ENCODE peak calls at places on chromosomes 2 and 18, in seven cellular contexts. G is prostate gland, O is left lung, X is PC-3, E is tibial artery, T is H9, J is kidney. I is an unnamed sample.

GRCh38 chr2:39920318-39920775 is 141.3 kb upstream of the THUMPD2 start:
- DNase-seq in G (no peak), O (no peak), X (no peak), E (no peak), T (peak; percentile 42), J (no peak), I (no peak)

GRCh38 chr2:41791523-41791922 is 256.3 kb upstream of the PKDCC start:
- DNase-seq in G (no peak), O (peak; percentile 43), X (peak; percentile 48), E (no peak), T (no peak), J (no peak), I (no peak)

GRCh38 chr2:129741165-129741564 is 238.3 kb upstream of the RAB6C start:
- DNase-seq in G (no peak), O (no peak), X (no peak), E (no peak), T (no peak), J (no peak), I (no peak)

GRCh38 chr2:71672011-71672639 is 218.8 kb downstream of the DYSF start:
- DNase-seq in G (peak; percentile 2), O (no peak), X (no peak), E (no peak), T (peak; percentile 69), J (peak; percentile 49), I (no peak)

GRCh38 chr2:230312638-230313037 is 14.4 kb upstream of the SP140L start:
- DNase-seq in G (no peak), O (no peak), X (peak; percentile 44), E (no peak), T (no peak), J (no peak), I (no peak)

GRCh38 chr2:172342611-172343010 is 84.8 kb upstream of the ITGA6 start:
- DNase-seq in G (no peak), O (no peak), X (no peak), E (no peak), T (no peak), J (no peak), I (no peak)

GRCh38 chr2:212777020-212777491 is 238.5 kb upstream of the ERBB4 start:
- DNase-seq in G (no peak), O (no peak), X (peak; percentile 77), E (no peak), T (no peak), J (no peak), I (no peak)

GRCh38 chr2:155318710-155319109 is 620.2 kb downstream of the KCNJ3 start:
- DNase-seq in G (no peak), O (no peak), X (no peak), E (no peak), T (no peak), J (no peak), I (no peak)

GRCh38 chr18:8967573-8967972 is 134.9 kb upstream of the NDUFV2 start:
- DNase-seq in G (no peak), O (no peak), X (no peak), E (no peak), T (no peak), J (no peak), I (no peak)

GRCh38 chr2:218005028-218005427 is 2.2 kb upstream of the TNS1 start:
- DNase-seq in G (no peak), O (no peak), X (no peak), E (no peak), T (no peak), J (no peak), I (no peak)

GRCh38 chr2:19731515-19731914 is 170.3 kb downstream of the TTC32 start:
- DNase-seq in G (no peak), O (no peak), X (no peak), E (no peak), T (no peak), J (peak; percentile 59), I (no peak)
- TF ChIP-seq CTCF in G (no peak), O (no peak), X (no peak), E (no peak), T (no peak), J (no peak), I (no peak)

GRCh38 chr2:79223539-79223938 is 64.0 kb upstream of the REG3A start:
- DNase-seq in G (no peak), O (no peak), X (no peak), E (no peak), T (no peak), J (no peak), I (no peak)

DNA sequence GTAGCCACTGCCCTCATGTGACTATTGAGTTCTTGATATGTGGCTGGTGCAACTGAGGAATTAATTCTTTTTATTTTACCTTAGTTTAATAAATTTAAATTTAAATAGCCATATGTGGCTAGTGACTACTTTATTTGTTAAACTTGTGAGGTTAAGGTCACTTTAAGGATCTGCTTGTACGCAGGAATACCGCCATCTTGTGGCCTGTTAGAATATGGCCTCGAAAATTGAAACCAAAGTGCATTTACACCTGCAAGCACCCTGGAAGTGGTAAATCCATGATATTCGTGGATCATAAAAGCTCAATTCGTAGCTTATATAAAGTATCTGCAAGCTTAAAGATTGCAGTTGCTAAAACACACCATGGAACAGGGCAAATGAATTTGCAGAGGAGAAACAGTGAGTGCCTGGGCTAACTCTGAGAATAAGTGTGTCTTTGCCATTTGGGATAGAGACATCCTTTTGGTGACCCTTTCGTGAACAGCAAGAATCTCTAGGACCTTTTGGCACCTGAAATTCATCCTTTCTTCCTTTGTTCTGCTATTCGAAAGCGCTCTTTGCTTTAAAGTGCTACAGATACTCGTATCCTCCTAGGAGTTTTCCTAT is 59.9 kb upstream of the REG3A start:
- DNase-seq in G (peak; percentile 7), O (no peak), X (peak; percentile 62), E (no peak), T (peak; percentile 57), J (no peak), I (no peak)
- TF ChIP-seq CTCF in G (peak; percentile 28), O (peak; percentile 54), X (peak; percentile 74), E (peak; percentile 41), T (peak; percentile 92), J (peak; percentile 72), I (peak; percentile 28)

DNA sequence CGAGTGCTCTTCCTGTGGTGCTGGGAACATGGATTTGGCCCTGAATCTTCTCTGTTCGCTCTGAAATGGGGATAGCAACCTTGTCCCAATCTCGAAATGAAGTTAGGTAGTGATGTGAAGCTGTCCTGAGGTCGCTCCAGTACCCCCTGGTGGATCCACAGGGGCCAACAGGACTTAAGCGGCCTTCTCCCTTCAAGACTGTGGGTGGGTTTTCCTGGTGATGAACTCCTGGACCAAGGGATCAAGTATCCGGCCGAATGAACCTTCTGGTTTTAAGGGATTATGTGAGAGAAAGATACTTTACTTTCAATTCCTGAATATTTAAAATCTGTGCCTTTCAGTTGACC is 156.5 kb downstream of the NAPG start:
- DNase-seq in G (no peak), O (no peak), X (no peak), E (no peak), T (no peak), J (no peak), I (no peak)
- TF ChIP-seq CTCF in G (no peak), O (no peak), X (peak; percentile 37), E (no peak), T (peak; percentile 47), J (no peak), I (no peak)

GRCh38 chr2:118535171-118535817 is 312.2 kb downstream of the EN1 start:
- DNase-seq in G (no peak), O (no peak), X (peak; percentile 12), E (no peak), T (no peak), J (no peak), I (no peak)

GRCh38 chr2:118536306-118536705 is 311.1 kb downstream of the EN1 start:
- DNase-seq in G (no peak), O (no peak), X (no peak), E (no peak), T (no peak), J (no peak), I (no peak)

GRCh38 chr2:118535818-118536212 is 311.6 kb downstream of the EN1 start:
- DNase-seq in G (no peak), O (no peak), X (no peak), E (no peak), T (no peak), J (no peak), I (no peak)

DNA sequence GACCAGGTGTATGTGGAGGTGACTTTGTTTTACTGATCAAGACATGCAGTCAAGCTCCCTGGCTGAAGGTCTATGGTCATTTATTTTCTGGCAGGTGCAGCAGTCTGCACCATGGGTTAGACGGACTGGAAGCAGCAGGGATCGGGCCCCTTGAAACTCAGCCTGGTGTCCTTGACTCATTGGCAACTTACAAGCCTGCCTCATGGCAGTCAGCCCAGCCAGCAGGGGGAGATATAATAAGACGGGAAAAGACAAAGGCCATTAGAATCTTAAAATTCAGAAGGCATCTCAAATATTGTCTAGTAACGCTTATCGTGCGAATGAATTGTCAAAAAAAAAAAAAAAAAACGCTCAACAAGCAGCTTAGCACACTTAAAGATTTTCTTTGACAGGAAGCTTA is 308.2 kb downstream of the EN1 start:
- DNase-seq in G (no peak), O (no peak), X (peak; percentile 57), E (peak; percentile 47), T (peak; percentile 57), J (no peak), I (no peak)
- TF ChIP-seq CTCF in G (no peak), O (no peak), X (peak; percentile 79), E (peak; percentile 5), T (peak; percentile 79), J (peak; percentile 49), I (no peak)